ENCODE peak calls at places on chromosomes 4 and X, in four cellular contexts. T is NCI-H1436; V is SK-MEL-5; U is activated CD4-positive, CD25-positive, alpha-beta regulatory T cell. K is an unnamed sample.

GRCh38 chr4:53490965-53491622 is 100.2 kb downstream of the LNX1 start:
- DNase-seq in U (no peak), T (peak), V (peak), K (no peak)

GRCh38 chr4:8218371-8219050 is 19.4 kb downstream of the SH3TC1 start:
- DNase-seq in V (no peak), U (no peak), T (no peak), K (no peak)

GRCh38 chr4:41384992-41385391 is 128.3 kb downstream of the UCHL1 start:
- DNase-seq in V (no peak), U (no peak), T (no peak), K (no peak)

GRCh38 chr4:142420461-142421095 is 425.5 kb downstream of the INPP4B start:
- DNase-seq in U (no peak), V (no peak), T (no peak), K (no peak)

GRCh38 chr4:106676173-106676921 is 307.8 kb upstream of the GIMD1 start:
- DNase-seq in V (no peak), T (no peak), U (no peak), K (no peak)

GRCh38 chrX:19791562-19791961 is 95.8 kb downstream of the SH3KBP1 start:
- DNase-seq in U (no peak), T (no peak), V (no peak), K (no peak)

GRCh38 chr4:98468744-98469143 is 189.7 kb downstream of the TSPAN5 start:
- DNase-seq in U (no peak), T (no peak), V (no peak), K (no peak)

GRCh38 chr4:125303821-125304220 is 10.9 kb upstream of the FAT4 start:
- DNase-seq in T (no peak), V (no peak), U (no peak), K (no peak)

GRCh38 chr4:173436866-173437265 is 38.0 kb upstream of the SCRG1 start:
- DNase-seq in V (no peak), U (no peak), T (no peak), K (no peak)